ENCODE peak calls at places on chromosome 16, in four cellular contexts. One of them, this sample, is unnamed.

GRCh38 chr16:16014329-16015224 is 65.2 kb downstream of the ABCC1 start:
- DNase-seq in CD4-positive, alpha-beta T cell: no peak
- DNase-seq in coronary artery: peak
- DNase-seq in heart left ventricle: peak
- DNase-seq in this sample: no peak

GRCh38 chr16:8493885-8494487 is 96.3 kb downstream of the TMEM114 start:
- DNase-seq in CD4-positive, alpha-beta T cell: no peak
- DNase-seq in coronary artery: no peak
- DNase-seq in heart left ventricle: no peak
- DNase-seq in this sample: no peak

GRCh38 chr16:82694239-82694874 is 67.6 kb downstream of the CDH13 start:
- DNase-seq in CD4-positive, alpha-beta T cell: no peak
- DNase-seq in coronary artery: no peak
- DNase-seq in heart left ventricle: no peak
- DNase-seq in this sample: no peak

GRCh38 chr16:51648521-51648920 is 497.5 kb upstream of the SALL1 start:
- DNase-seq in CD4-positive, alpha-beta T cell: no peak
- DNase-seq in coronary artery: no peak
- DNase-seq in heart left ventricle: no peak
- DNase-seq in this sample: no peak

GRCh38 chr16:11781773-11782172 is 15.3 kb downstream of the ZC3H7A start:
- DNase-seq in CD4-positive, alpha-beta T cell: no peak
- DNase-seq in coronary artery: no peak
- DNase-seq in heart left ventricle: no peak
- DNase-seq in this sample: no peak

GRCh38 chr16:19384656-19385055 is 33.0 kb upstream of the TMC5 start:
- DNase-seq in CD4-positive, alpha-beta T cell: no peak
- DNase-seq in coronary artery: no peak
- DNase-seq in heart left ventricle: no peak
- DNase-seq in this sample: peak

GRCh38 chr16:70758786-70759185 is 42.2 kb downstream of the VAC14 start:
- DNase-seq in CD4-positive, alpha-beta T cell: no peak
- DNase-seq in coronary artery: no peak
- DNase-seq in heart left ventricle: no peak
- DNase-seq in this sample: no peak

GRCh38 chr16:3074860-3075545 is 9.6 kb downstream of the IL32 start:
- DNase-seq in CD4-positive, alpha-beta T cell: peak
- DNase-seq in coronary artery: no peak
- DNase-seq in heart left ventricle: no peak
- DNase-seq in this sample: peak

GRCh38 chr16:4373356-4373908 is 1.8 kb downstream of the VASN start:
- DNase-seq in CD4-positive, alpha-beta T cell: no peak
- DNase-seq in coronary artery: no peak
- DNase-seq in heart left ventricle: no peak
- DNase-seq in this sample: no peak

GRCh38 chr16:2507052-2507678 is 6.6 kb upstream of the ATP6V0C start:
- DNase-seq in CD4-positive, alpha-beta T cell: no peak
- DNase-seq in coronary artery: no peak
- DNase-seq in heart left ventricle: peak
- DNase-seq in this sample: no peak

GRCh38 chr16:57534881-57535658 is 1.3 kb downstream of the CCDC102A start:
- DNase-seq in CD4-positive, alpha-beta T cell: no peak
- DNase-seq in coronary artery: peak
- DNase-seq in heart left ventricle: no peak
- DNase-seq in this sample: no peak

GRCh38 chr16:57534337-57534880 is 2.0 kb downstream of the CCDC102A start:
- DNase-seq in CD4-positive, alpha-beta T cell: no peak
- DNase-seq in coronary artery: peak
- DNase-seq in heart left ventricle: no peak
- DNase-seq in this sample: no peak

GRCh38 chr16:57537194-57537505 is 779 bp upstream of the CCDC102A start:
- DNase-seq in CD4-positive, alpha-beta T cell: no peak
- DNase-seq in coronary artery: no peak
- DNase-seq in heart left ventricle: no peak
- DNase-seq in this sample: no peak

GRCh38 chr16:57536306-57537193 is at the start of gene CCDC102A:
- DNase-seq in CD4-positive, alpha-beta T cell: peak
- DNase-seq in coronary artery: peak
- DNase-seq in heart left ventricle: no peak
- DNase-seq in this sample: no peak

GRCh38 chr16:57535680-57536305 is 578 bp downstream of the CCDC102A start:
- DNase-seq in CD4-positive, alpha-beta T cell: peak
- DNase-seq in coronary artery: peak
- DNase-seq in heart left ventricle: peak
- DNase-seq in this sample: peak
- H3K27ac ChIP-seq in CD4-positive, alpha-beta T cell: peak
- H3K27ac ChIP-seq in coronary artery: peak
- H3K27ac ChIP-seq in heart left ventricle: peak
- H3K27ac ChIP-seq in this sample: peak

GRCh38 chr16:24255446-24256352 is at the start of gene CACNG3:
- DNase-seq in CD4-positive, alpha-beta T cell: peak
- DNase-seq in coronary artery: no peak
- DNase-seq in heart left ventricle: no peak
- DNase-seq in this sample: peak

GRCh38 chr16:24257965-24258364 is 1.8 kb downstream of the CACNG3 start:
- DNase-seq in CD4-positive, alpha-beta T cell: no peak
- DNase-seq in coronary artery: no peak
- DNase-seq in heart left ventricle: no peak
- DNase-seq in this sample: no peak

GRCh38 chr16:24253192-24253591 is 2.9 kb upstream of the CACNG3 start:
- DNase-seq in CD4-positive, alpha-beta T cell: no peak
- DNase-seq in coronary artery: no peak
- DNase-seq in heart left ventricle: no peak
- DNase-seq in this sample: peak
- H3K27ac ChIP-seq in CD4-positive, alpha-beta T cell: no peak
- H3K27ac ChIP-seq in coronary artery: no peak
- H3K27ac ChIP-seq in heart left ventricle: no peak
- H3K27ac ChIP-seq in this sample: no peak

GRCh38 chr16:67657751-67658518 is 2.1 kb downstream of the ACD start:
- DNase-seq in CD4-positive, alpha-beta T cell: no peak
- DNase-seq in coronary artery: no peak
- DNase-seq in heart left ventricle: no peak
- DNase-seq in this sample: no peak
- H3K27ac ChIP-seq in CD4-positive, alpha-beta T cell: no peak
- H3K27ac ChIP-seq in coronary artery: no peak
- H3K27ac ChIP-seq in heart left ventricle: no peak
- H3K27ac ChIP-seq in this sample: no peak

DNA sequence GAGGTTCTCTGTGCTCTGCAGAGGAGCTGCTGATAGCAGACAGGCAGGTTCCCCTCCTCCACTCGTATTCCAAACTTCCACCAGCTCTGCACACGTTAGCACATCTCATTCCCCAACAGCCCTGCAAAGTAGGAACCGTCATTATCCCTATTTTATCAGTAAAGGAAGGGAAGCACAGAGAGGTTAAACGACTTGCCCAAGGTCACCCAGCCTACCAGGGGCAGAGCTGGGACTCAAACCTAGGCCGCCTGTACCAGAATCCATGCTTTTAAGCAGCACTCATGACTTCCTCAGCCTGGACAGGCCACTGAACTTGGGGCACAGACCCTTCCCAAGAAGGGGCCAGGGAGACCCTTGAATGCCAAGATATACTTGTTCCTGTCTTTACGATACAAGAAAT is 75.2 kb downstream of the CRISPLD2 start:
- DNase-seq in CD4-positive, alpha-beta T cell: no peak
- DNase-seq in coronary artery: no peak
- DNase-seq in heart left ventricle: no peak
- DNase-seq in this sample: no peak
- H3K27ac ChIP-seq in CD4-positive, alpha-beta T cell: no peak
- H3K27ac ChIP-seq in coronary artery: no peak
- H3K27ac ChIP-seq in heart left ventricle: no peak
- H3K27ac ChIP-seq in this sample: no peak

This sample was measured in small intestine.